ENCODE peak calls at places on chromosomes 7 and 10, in eight cellular contexts. X is T-helper 2 cell; I is astrocyte of the spinal cord; M is effector memory CD8-positive, alpha-beta T cell; P is brain microvascular endothelial cell; H is upper lobe of left lung; S is iPS-NIHi11; K is upper lobe of right lung. T is an unnamed sample.

GRCh38 chr7:131026297-131027003 is 292.4 kb upstream of the KLF14 start:
- DNase-seq in X (no peak), I (peak), M (no peak), P (no peak), H (no peak), S (no peak), K (no peak), T (no peak)

GRCh38 chr7:39525926-39526325 is 40.3 kb upstream of the YAE1 start:
- DNase-seq in X (no peak), I (no peak), M (no peak), P (no peak), H (no peak), S (no peak), K (no peak), T (no peak)

GRCh38 chr10:80281784-80282505 is 7.5 kb downstream of the MAT1A start:
- DNase-seq in X (no peak), I (no peak), M (no peak), P (no peak), H (no peak), S (no peak), K (no peak), T (no peak)

GRCh38 chr7:18038391-18038790 is 10.7 kb upstream of the PRPS1L1 start:
- DNase-seq in X (no peak), I (no peak), M (no peak), P (no peak), H (no peak), S (no peak), K (no peak), T (no peak)

GRCh38 chr7:10931161-10931560 is 42.5 kb upstream of the PHF14 start:
- DNase-seq in X (no peak), I (no peak), M (no peak), P (no peak), H (no peak), S (no peak), K (no peak), T (no peak)

GRCh38 chr10:101848408-101848807 is 4.8 kb upstream of the KCNIP2 start:
- DNase-seq in X (no peak), I (no peak), M (no peak), P (no peak), H (no peak), S (no peak), K (no peak), T (no peak)

GRCh38 chr7:28408105-28408973 is 4.0 kb upstream of the CREB5 start:
- DNase-seq in X (no peak), I (no peak), M (no peak), P (no peak), H (peak), S (peak), K (no peak), T (peak)

GRCh38 chr10:48655426-48656240 is 29.0 kb upstream of the WDFY4 start:
- DNase-seq in X (no peak), I (peak), M (no peak), P (peak), H (peak), S (peak), K (peak), T (peak)

GRCh38 chr10:6385683-6386082 is 183.0 kb downstream of the PFKFB3 start:
- DNase-seq in X (no peak), I (no peak), M (no peak), P (no peak), H (no peak), S (no peak), K (no peak), T (no peak)

GRCh38 chr7:110861163-110861562 is 229.8 kb upstream of the LRRN3 start:
- DNase-seq in X (no peak), I (no peak), M (no peak), P (no peak), H (no peak), S (no peak), K (no peak), T (no peak)

GRCh38 chr10:89431977-89432376 is 17.6 kb downstream of the IFIT5 start:
- DNase-seq in X (no peak), I (peak), M (no peak), P (peak), H (no peak), S (peak), K (no peak), T (no peak)

GRCh38 chr7:72321637-72322036 is 90.5 kb downstream of the CALN1 start:
- DNase-seq in X (no peak), I (no peak), M (no peak), P (no peak), H (no peak), S (no peak), K (no peak), T (no peak)

GRCh38 chr7:104643587-104644217 is 315.3 kb downstream of the LHFPL3 start:
- DNase-seq in X (no peak), I (no peak), M (no peak), P (peak), H (no peak), S (peak), K (no peak), T (no peak)

GRCh38 chr7:3688061-3688460 is 387.0 kb downstream of the SDK1 start:
- DNase-seq in X (no peak), I (no peak), M (no peak), P (no peak), H (no peak), S (peak), K (no peak), T (no peak)

GRCh38 chr10:130360826-130361311 is 224.7 kb downstream of the GLRX3 start:
- DNase-seq in X (no peak), I (no peak), M (no peak), P (no peak), H (no peak), S (no peak), K (no peak), T (peak)

GRCh38 chr10:111113961-111114830 is 37.4 kb downstream of the ADRA2A start:
- DNase-seq in X (no peak), I (peak), M (no peak), P (peak), H (peak), S (no peak), K (peak), T (no peak)

T was measured in pancreas.